ENCODE peak calls at places on chromosomes 4 and X, in five cellular contexts. Y, U, I, W and P are unnamed samples.

GRCh38 chrX:150759568-150760416 is 66.6 kb downstream of the MTMR1 start:
- DNase-seq in I (no peak), W (no peak), U (no peak), Y (no peak), P (no peak)

GRCh38 chr4:6773106-6773505 is 9.4 kb upstream of the KIAA0232 start:
- DNase-seq in W (no peak), U (no peak), Y (no peak), I (no peak), P (no peak)

GRCh38 chrX:17736478-17736855 is 826 bp upstream of the SCML1 start:
- DNase-seq in I (no peak), U (no peak), W (no peak), Y (no peak), P (no peak)

GRCh38 chrX:43068639-43069038 is 290.7 kb upstream of the PPP1R2C start:
- DNase-seq in I (no peak), W (no peak), Y (no peak), U (no peak), P (no peak)

GRCh38 chr4:131644619-131645018 is 1504.5 kb upstream of the PCDH10 start:
- DNase-seq in W (no peak), Y (no peak), I (peak), U (no peak), P (no peak)

GRCh38 chrX:17038277-17038676 is 91.8 kb downstream of the REPS2 start:
- DNase-seq in I (no peak), W (no peak), Y (no peak), U (peak), P (no peak)

GRCh38 chr4:100907465-100908454 is 389.9 kb upstream of the EMCN start:
- DNase-seq in Y (no peak), U (no peak), I (no peak), W (no peak), P (no peak)

GRCh38 chr4:74738756-74739155 is 55.6 kb downstream of the BTC start:
- DNase-seq in Y (no peak), I (no peak), W (no peak), U (no peak), P (no peak)

GRCh38 chr4:143286733-143287570 is 49.7 kb upstream of the GAB1 start:
- DNase-seq in W (no peak), Y (no peak), I (no peak), U (no peak), P (no peak)

GRCh38 chr4:129950217-129950616 is 854.3 kb downstream of the C4orf33 start:
- DNase-seq in W (no peak), U (no peak), I (no peak), Y (no peak), P (no peak)

GRCh38 chr4:4575284-4576211 is 33.7 kb upstream of the STX18 start:
- DNase-seq in Y (peak), I (peak), U (peak), W (peak), P (peak)

GRCh38 chrX:108439434-108439883 is at the start of gene COL4A5:
- DNase-seq in I (peak), W (peak), Y (no peak), U (peak), P (no peak)

GRCh38 chr4:175246941-175247340 is 328.8 kb downstream of the ADAM29 start:
- DNase-seq in Y (no peak), U (no peak), W (no peak), I (no peak), P (no peak)

GRCh38 chr4:15651682-15652081 is 3.5 kb downstream of the FBXL5 start:
- DNase-seq in I (no peak), Y (no peak), U (no peak), W (no peak), P (no peak)

GRCh38 chr4:93855926-93856325 is 27.4 kb downstream of the ATOH1 start:
- DNase-seq in W (no peak), U (no peak), Y (no peak), I (no peak), P (no peak)

GRCh38 chr4:165016971-165017370 is 14.8 kb upstream of the TRIM60 start:
- DNase-seq in Y (no peak), I (no peak), W (peak), U (no peak), P (no peak)

DNA sequence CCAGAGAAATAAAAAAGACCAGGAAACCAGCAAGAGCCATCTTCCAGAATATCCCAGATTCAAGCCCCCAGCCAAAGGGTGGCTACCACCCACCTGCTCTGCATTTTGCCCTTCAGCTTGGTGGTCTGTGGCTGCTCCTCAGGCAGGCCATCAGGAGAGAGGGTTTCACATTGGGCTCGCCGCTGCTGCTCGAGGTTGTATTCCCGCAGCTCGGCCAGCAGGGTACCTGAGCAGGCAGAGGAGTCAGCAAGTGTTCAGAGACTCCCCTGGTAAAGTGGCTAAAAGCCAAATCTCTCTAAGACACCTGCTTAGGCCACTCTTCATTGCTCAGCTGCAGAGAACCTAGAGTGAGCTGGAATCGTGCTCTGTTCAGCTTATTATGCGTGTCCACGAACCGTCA is 110.8 kb upstream of the HSD17B10 start:
- DNase-seq in I (no peak), W (no peak), U (no peak), Y (no peak), P (no peak)
- H3K27ac ChIP-seq in I (no peak), W (no peak), U (no peak), Y (no peak), P (no peak)

DNA sequence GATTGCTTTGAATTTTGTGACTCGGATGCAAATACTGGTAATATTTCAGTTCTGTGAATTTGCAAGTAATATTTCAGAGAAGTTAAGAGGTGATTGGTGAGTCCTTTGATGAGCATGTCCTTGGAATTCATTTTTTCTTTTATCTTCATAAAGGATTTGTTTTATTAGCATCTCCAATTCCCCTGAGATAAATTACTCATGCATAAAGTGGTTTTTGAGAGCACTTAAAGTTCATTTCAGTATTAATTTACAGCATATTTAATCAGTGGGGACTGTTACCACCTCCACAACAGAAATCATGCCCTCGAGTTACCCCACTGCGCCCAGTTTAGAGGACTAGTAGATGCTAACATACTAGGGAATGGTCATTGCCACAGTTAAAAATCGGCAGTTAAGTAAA is 65.0 kb downstream of the ZFX start:
- DNase-seq in Y (no peak), U (no peak), I (no peak), W (no peak), P (no peak)
- H3K4me3 ChIP-seq in Y (no peak), U (no peak), I (no peak), W (no peak), P (no peak)

GRCh38 chr4:138232364-138232763 is 9.8 kb downstream of the SLC7A11 start:
- DNase-seq in Y (no peak), I (no peak), W (no peak), U (no peak), P (no peak)
- TF ChIP-seq EP300 in Y (no peak), I (no peak), W (no peak), U (no peak), P (no peak)

GRCh38 chr4:154189346-154189745 is 302.3 kb downstream of the DCHS2 start:
- DNase-seq in W (no peak), I (no peak), Y (no peak), U (no peak), P (no peak)

GRCh38 chr4:154192585-154192984 is 299.0 kb downstream of the DCHS2 start:
- DNase-seq in Y (no peak), W (no peak), U (no peak), I (no peak), P (no peak)

GRCh38 chr4:154194649-154195048 is 296.9 kb downstream of the DCHS2 start:
- DNase-seq in Y (no peak), I (no peak), U (no peak), W (no peak), P (no peak)
- H3K27ac ChIP-seq in Y (no peak), I (no peak), U (no peak), W (no peak), P (no peak)

DNA sequence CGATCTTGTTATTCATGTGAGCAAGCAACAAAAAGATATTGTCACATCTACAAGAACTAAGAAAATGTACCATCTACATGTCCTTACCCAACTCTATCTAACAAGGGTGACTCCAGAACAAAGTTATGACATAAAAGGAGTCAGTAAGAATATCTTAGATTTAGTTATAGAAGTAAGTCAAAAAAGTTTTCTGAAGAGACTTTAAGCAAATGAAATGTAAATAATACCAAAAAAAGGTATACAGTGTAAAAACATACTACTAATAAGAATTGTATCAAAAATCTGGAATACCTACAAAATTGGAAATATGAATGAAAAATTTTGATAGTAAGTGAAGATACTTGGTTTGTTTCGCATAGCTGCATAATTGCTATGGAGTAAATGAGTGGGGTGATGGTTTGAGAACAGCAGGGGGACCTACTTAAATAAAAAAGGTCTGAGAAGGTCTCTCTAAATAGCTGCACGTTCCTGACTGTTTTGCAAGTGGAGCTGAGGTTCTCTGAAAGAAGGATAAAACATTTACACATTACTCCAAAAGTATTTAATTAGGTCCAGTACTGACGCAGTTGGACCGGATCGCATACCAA is 51.0 kb upstream of the ENPP6 start:
- DNase-seq in I (no peak), W (peak), Y (no peak), U (no peak), P (no peak)
- H3K4me3 ChIP-seq in I (no peak), W (peak), Y (peak), U (no peak), P (no peak)

GRCh38 chr4:77156533-77156911 is 485 bp upstream of the CCNG2 start:
- DNase-seq in I (peak), U (peak), Y (peak), W (peak), P (peak)
- TF ChIP-seq EP300 in I (no peak), U (no peak), Y (no peak), W (no peak), P (no peak)